ENCODE peak calls at places on chromosomes 5 and 9, in four cellular contexts. One of them, this sample, is unnamed.

GRCh38 chr5:36239370-36240293 is 2.1 kb downstream of the NADK2 start:
- DNase-seq in K562: no peak
- DNase-seq in A549: no peak
- DNase-seq in endothelial cell of umbilical vein: no peak
- DNase-seq in this sample: no peak

GRCh38 chr9:128102196-128102595 is 25.3 kb downstream of the PTGES2 start:
- DNase-seq in K562: no peak
- DNase-seq in A549: no peak
- DNase-seq in endothelial cell of umbilical vein: no peak
- DNase-seq in this sample: no peak

GRCh38 chr5:135193213-135194125 is 159.4 kb upstream of the PITX1 start:
- DNase-seq in K562: peak; percentile 27
- DNase-seq in A549: no peak
- DNase-seq in endothelial cell of umbilical vein: peak; percentile 80
- DNase-seq in this sample: no peak

GRCh38 chr5:168766038-168766700 is 187.0 kb upstream of the PANK3 start:
- DNase-seq in K562: no peak
- DNase-seq in A549: no peak
- DNase-seq in endothelial cell of umbilical vein: no peak
- DNase-seq in this sample: no peak

GRCh38 chr5:154220625-154221024 is 30.1 kb downstream of the GALNT10 start:
- DNase-seq in K562: no peak
- DNase-seq in A549: peak; percentile 28
- DNase-seq in endothelial cell of umbilical vein: peak; percentile 64
- DNase-seq in this sample: no peak

GRCh38 chr9:87714819-87715218 is 11.1 kb upstream of the CTSL start:
- DNase-seq in K562: peak; percentile 16
- DNase-seq in A549: peak; percentile 78
- DNase-seq in endothelial cell of umbilical vein: peak; percentile 47
- DNase-seq in this sample: no peak

GRCh38 chr5:135069016-135069770 is 35.2 kb upstream of the PITX1 start:
- DNase-seq in K562: no peak
- DNase-seq in A549: no peak
- DNase-seq in endothelial cell of umbilical vein: no peak
- DNase-seq in this sample: no peak

GRCh38 chr5:39100851-39101396 is 26.7 kb upstream of the RICTOR start:
- DNase-seq in K562: no peak
- DNase-seq in A549: peak; percentile 99
- DNase-seq in endothelial cell of umbilical vein: peak; percentile 65
- DNase-seq in this sample: no peak

GRCh38 chr9:86721843-86722705 is 225.2 kb downstream of the GAS1 start:
- DNase-seq in K562: no peak
- DNase-seq in A549: no peak
- DNase-seq in endothelial cell of umbilical vein: no peak
- DNase-seq in this sample: no peak

GRCh38 chr9:112252194-112252593 is 77.1 kb upstream of the SUSD1 start:
- DNase-seq in K562: no peak
- DNase-seq in A549: no peak
- DNase-seq in endothelial cell of umbilical vein: no peak
- DNase-seq in this sample: no peak

GRCh38 chr5:143683459-143683858 is 128.5 kb upstream of the HMHB1 start:
- DNase-seq in K562: no peak
- DNase-seq in A549: peak; percentile 79
- DNase-seq in endothelial cell of umbilical vein: no peak
- DNase-seq in this sample: no peak

GRCh38 chr5:172503925-172504730 is 49.8 kb upstream of the SH3PXD2B start:
- DNase-seq in K562: no peak
- DNase-seq in A549: no peak
- DNase-seq in endothelial cell of umbilical vein: no peak
- DNase-seq in this sample: no peak

GRCh38 chr9:78261403-78262001 is 25.6 kb downstream of the CEP78 start:
- DNase-seq in K562: peak; percentile 23
- DNase-seq in A549: peak; percentile 36
- DNase-seq in endothelial cell of umbilical vein: peak; percentile 39
- DNase-seq in this sample: no peak

GRCh38 chr5:151180291-151180690 is 22.7 kb upstream of the ANXA6 start:
- DNase-seq in K562: no peak
- DNase-seq in A549: no peak
- DNase-seq in endothelial cell of umbilical vein: no peak
- DNase-seq in this sample: no peak

GRCh38 chr5:4205408-4205807 is 609.8 kb downstream of the IRX1 start:
- DNase-seq in K562: no peak
- DNase-seq in A549: no peak
- DNase-seq in endothelial cell of umbilical vein: no peak
- DNase-seq in this sample: no peak

GRCh38 chr9:70924380-70924779 is 197.0 kb downstream of the TRPM3 start:
- DNase-seq in K562: no peak
- DNase-seq in A549: no peak
- DNase-seq in endothelial cell of umbilical vein: peak; percentile 86
- DNase-seq in this sample: no peak

GRCh38 chr5:108295588-108296368 is 86.1 kb downstream of the FBXL17 start:
- DNase-seq in K562: no peak
- DNase-seq in A549: no peak
- DNase-seq in endothelial cell of umbilical vein: peak; percentile 80
- DNase-seq in this sample: no peak

GRCh38 chr5:150022163-150022540 is 21.6 kb downstream of the HMGXB3 start:
- DNase-seq in K562: no peak
- DNase-seq in A549: peak; percentile 25
- DNase-seq in endothelial cell of umbilical vein: peak; percentile 97
- DNase-seq in this sample: no peak

GRCh38 chr5:134465856-134466240 is 54.2 kb upstream of the CDKN2AIPNL start:
- DNase-seq in K562: peak; percentile 98
- DNase-seq in A549: peak; percentile 92
- DNase-seq in endothelial cell of umbilical vein: peak; percentile 94
- DNase-seq in this sample: no peak

GRCh38 chr9:72839140-72839539 is 113.7 kb downstream of the ALDH1A1 start:
- DNase-seq in K562: no peak
- DNase-seq in A549: peak; percentile 80
- DNase-seq in endothelial cell of umbilical vein: no peak
- DNase-seq in this sample: no peak

GRCh38 chr5:94705427-94705826 is 87.0 kb downstream of the SLF1 start:
- DNase-seq in K562: no peak
- DNase-seq in A549: no peak
- DNase-seq in endothelial cell of umbilical vein: no peak
- DNase-seq in this sample: no peak

GRCh38 chr9:98207606-98208005 is 15.2 kb upstream of the CORO2A start:
- DNase-seq in K562: no peak
- DNase-seq in A549: no peak
- DNase-seq in endothelial cell of umbilical vein: no peak
- DNase-seq in this sample: no peak

GRCh38 chr9:86098793-86099694 is at the start of gene GOLM1:
- DNase-seq in K562: peak; percentile 43
- DNase-seq in A549: peak; percentile 63
- DNase-seq in endothelial cell of umbilical vein: peak; percentile 58
- DNase-seq in this sample: no peak

GRCh38 chr9:15087031-15087417 is 176.8 kb upstream of the FREM1 start:
- DNase-seq in K562: no peak
- DNase-seq in A549: no peak
- DNase-seq in endothelial cell of umbilical vein: no peak
- DNase-seq in this sample: no peak

GRCh38 chr5:168875839-168876238 is 296.7 kb upstream of the PANK3 start:
- DNase-seq in K562: no peak
- DNase-seq in A549: no peak
- DNase-seq in endothelial cell of umbilical vein: no peak
- DNase-seq in this sample: no peak

GRCh38 chr9:131942076-131942720 is 137.5 kb downstream of the MED27 start:
- DNase-seq in K562: no peak
- DNase-seq in A549: no peak
- DNase-seq in endothelial cell of umbilical vein: no peak
- DNase-seq in this sample: no peak

GRCh38 chr9:112753725-112754124 is 3.2 kb downstream of the SNX30 start:
- DNase-seq in K562: no peak
- DNase-seq in A549: no peak
- DNase-seq in endothelial cell of umbilical vein: no peak
- DNase-seq in this sample: no peak

GRCh38 chr5:109455598-109456096 is 45.9 kb upstream of the PJA2 start:
- DNase-seq in K562: no peak
- DNase-seq in A549: peak; percentile 66
- DNase-seq in endothelial cell of umbilical vein: peak; percentile 98
- DNase-seq in this sample: peak; percentile 45

GRCh38 chr5:142617416-142617815 is 68.5 kb downstream of the FGF1 start:
- DNase-seq in K562: no peak
- DNase-seq in A549: no peak
- DNase-seq in endothelial cell of umbilical vein: no peak
- DNase-seq in this sample: no peak

GRCh38 chr5:179885491-179886090 is 22.1 kb downstream of the TBC1D9B start:
- DNase-seq in K562: no peak
- DNase-seq in A549: no peak
- DNase-seq in endothelial cell of umbilical vein: no peak
- DNase-seq in this sample: no peak

GRCh38 chr5:151101746-151102145 is 20.9 kb upstream of the TNIP1 start:
- DNase-seq in K562: no peak
- DNase-seq in A549: no peak
- DNase-seq in endothelial cell of umbilical vein: no peak
- DNase-seq in this sample: no peak

GRCh38 chr5:171615201-171616001 is 170.2 kb upstream of the SMIM23 start:
- DNase-seq in K562: no peak
- DNase-seq in A549: no peak
- DNase-seq in endothelial cell of umbilical vein: no peak
- DNase-seq in this sample: no peak

DNA sequence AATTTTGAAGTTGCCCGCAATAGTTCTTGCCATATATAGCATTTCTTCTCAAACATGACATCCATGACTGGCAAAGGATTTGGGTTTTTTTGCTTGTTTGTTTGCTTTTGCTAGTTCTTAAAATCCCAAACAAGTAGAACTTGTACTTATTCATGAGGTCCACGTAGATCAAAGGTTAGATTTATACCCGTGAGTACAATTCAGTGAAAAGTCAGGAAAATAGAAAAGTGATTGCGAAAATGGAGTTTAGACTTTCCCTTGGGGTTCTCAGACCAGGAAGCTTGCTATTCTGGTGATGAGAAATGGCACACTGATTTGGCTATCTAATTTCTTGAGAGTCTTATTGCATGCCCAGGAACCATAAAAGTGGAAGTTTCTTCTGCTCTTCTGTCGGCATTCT is 304.7 kb downstream of the CTNND2 start:
- DNase-seq in K562: no peak
- DNase-seq in A549: no peak
- DNase-seq in endothelial cell of umbilical vein: no peak
- DNase-seq in this sample: no peak
- TF ChIP-seq MYC in K562: no peak
- TF ChIP-seq MYC in A549: no peak
- TF ChIP-seq MYC in endothelial cell of umbilical vein: no peak
- TF ChIP-seq MYC in this sample: no peak

GRCh38 chr5:61280766-61281427 is 51.2 kb upstream of the ZSWIM6 start:
- DNase-seq in K562: no peak
- DNase-seq in A549: no peak
- DNase-seq in endothelial cell of umbilical vein: peak; percentile 55
- DNase-seq in this sample: no peak

GRCh38 chr5:61277781-61278180 is 54.3 kb upstream of the ZSWIM6 start:
- DNase-seq in K562: no peak
- DNase-seq in A549: no peak
- DNase-seq in endothelial cell of umbilical vein: no peak
- DNase-seq in this sample: no peak

GRCh38 chr5:61279725-61280124 is 52.3 kb upstream of the ZSWIM6 start:
- DNase-seq in K562: no peak
- DNase-seq in A549: no peak
- DNase-seq in endothelial cell of umbilical vein: no peak
- DNase-seq in this sample: no peak

GRCh38 chr5:61281686-61282085 is 50.4 kb upstream of the ZSWIM6 start:
- DNase-seq in K562: no peak
- DNase-seq in A549: no peak
- DNase-seq in endothelial cell of umbilical vein: no peak
- DNase-seq in this sample: no peak

GRCh38 chr5:61280205-61280604 is 51.9 kb upstream of the ZSWIM6 start:
- DNase-seq in K562: no peak
- DNase-seq in A549: no peak
- DNase-seq in endothelial cell of umbilical vein: peak; percentile 89
- DNase-seq in this sample: no peak
- TF ChIP-seq MYC in K562: no peak
- TF ChIP-seq MYC in A549: no peak
- TF ChIP-seq MYC in endothelial cell of umbilical vein: no peak
- TF ChIP-seq MYC in this sample: no peak

GRCh38 chr9:114303571-114303970 is 19.3 kb upstream of the ORM1 start:
- DNase-seq in K562: no peak
- DNase-seq in A549: no peak
- DNase-seq in endothelial cell of umbilical vein: no peak
- DNase-seq in this sample: no peak
- TF ChIP-seq MYC in K562: no peak
- TF ChIP-seq MYC in A549: no peak
- TF ChIP-seq MYC in endothelial cell of umbilical vein: no peak
- TF ChIP-seq MYC in this sample: no peak

DNA sequence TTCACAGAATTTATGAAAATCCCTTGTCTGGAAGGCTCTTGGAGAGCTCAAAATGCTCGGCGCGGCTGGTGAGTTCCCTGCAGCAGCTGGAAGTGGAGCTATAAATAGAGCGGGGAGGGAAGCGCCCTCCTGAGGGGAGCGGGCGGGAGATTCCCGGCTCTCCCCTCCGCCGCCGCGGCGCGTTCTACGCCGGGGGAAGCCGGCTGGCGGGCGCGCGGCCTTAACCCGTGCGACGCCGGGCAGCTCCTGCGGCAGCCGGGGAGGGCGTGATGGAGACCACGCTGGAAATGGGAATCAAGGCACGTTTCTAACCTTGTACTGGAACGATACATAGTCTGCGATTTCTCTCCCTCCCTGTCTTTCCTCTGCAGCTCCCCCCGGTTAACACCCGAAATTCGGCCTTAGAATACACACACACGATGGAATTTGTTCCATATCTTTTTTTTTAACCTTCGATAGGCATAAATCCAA is 306.5 kb upstream of the KCNN2 start:
- DNase-seq in K562: no peak
- DNase-seq in A549: peak; percentile 1
- DNase-seq in endothelial cell of umbilical vein: peak; percentile 24
- DNase-seq in this sample: no peak
- TF ChIP-seq MYC in K562: no peak
- TF ChIP-seq MYC in A549: no peak
- TF ChIP-seq MYC in endothelial cell of umbilical vein: no peak
- TF ChIP-seq MYC in this sample: no peak

GRCh38 chr5:32343058-32343672 is 30.4 kb upstream of the MTMR12 start:
- DNase-seq in K562: no peak
- DNase-seq in A549: no peak
- DNase-seq in endothelial cell of umbilical vein: no peak
- DNase-seq in this sample: no peak
- TF ChIP-seq MYC in K562: no peak
- TF ChIP-seq MYC in A549: no peak
- TF ChIP-seq MYC in endothelial cell of umbilical vein: no peak
- TF ChIP-seq MYC in this sample: no peak

GRCh38 chr9:121566401-121567141 is 66.9 kb upstream of the GGTA1 start:
- DNase-seq in K562: no peak
- DNase-seq in A549: no peak
- DNase-seq in endothelial cell of umbilical vein: peak; percentile 39
- DNase-seq in this sample: no peak

GRCh38 chr9:121569266-121569648 is 69.6 kb upstream of the GGTA1 start:
- DNase-seq in K562: no peak
- DNase-seq in A549: no peak
- DNase-seq in endothelial cell of umbilical vein: no peak
- DNase-seq in this sample: no peak

GRCh38 chr9:121568101-121568460 is 68.4 kb upstream of the GGTA1 start:
- DNase-seq in K562: no peak
- DNase-seq in A549: no peak
- DNase-seq in endothelial cell of umbilical vein: peak; percentile 58
- DNase-seq in this sample: no peak

GRCh38 chr9:121568541-121569265 is 69.1 kb upstream of the GGTA1 start:
- DNase-seq in K562: no peak
- DNase-seq in A549: no peak
- DNase-seq in endothelial cell of umbilical vein: peak; percentile 61
- DNase-seq in this sample: no peak

GRCh38 chr9:121567142-121568100 is 67.8 kb upstream of the GGTA1 start:
- DNase-seq in K562: no peak
- DNase-seq in A549: no peak
- DNase-seq in endothelial cell of umbilical vein: peak; percentile 46
- DNase-seq in this sample: no peak
- TF ChIP-seq MYC in K562: no peak
- TF ChIP-seq MYC in A549: no peak
- TF ChIP-seq MYC in endothelial cell of umbilical vein: no peak
- TF ChIP-seq MYC in this sample: no peak

This sample was measured in GM12878.